ENCODE peak calls at places on chromosomes 12 and 14, in eight cellular contexts. M, C, X, J, N, K, A and S are unnamed samples.
A peak's percentile ranks its signal among the peaks of the same experiment; 100 is the strongest.

GRCh38 chr14:99674064-99674650 is 9.9 kb upstream of the CYP46A1 start:
- DNase-seq in M (no peak), X (no peak), C (no peak), N (peak; percentile 15), J (no peak), K (no peak), A (no peak), S (no peak)

GRCh38 chr12:94280063-94280462 is 131.7 kb downstream of the PLXNC1 start:
- DNase-seq in N (no peak), X (no peak), J (no peak), C (no peak), K (no peak), M (no peak), A (no peak), S (no peak)

GRCh38 chr12:51980051-51980808 is 26.5 kb upstream of the TAMALIN start:
- DNase-seq in N (peak; percentile 56), X (peak; percentile 84), A (no peak), K (peak; percentile 72), M (peak; percentile 51), J (peak; percentile 71), C (peak; percentile 55), S (peak; percentile 53)

GRCh38 chr12:110733089-110733715 is 9.5 kb downstream of the PPP1CC start:
- DNase-seq in N (no peak), X (no peak), A (no peak), K (no peak), M (no peak), C (no peak), J (no peak), S (no peak)

GRCh38 chr12:15662303-15662980 is 126.7 kb downstream of the EPS8 start:
- DNase-seq in J (no peak), M (no peak), C (no peak), X (peak; percentile 61), N (no peak), K (no peak), A (peak; percentile 65), S (no peak)

GRCh38 chr14:56247495-56248087 is 129.4 kb downstream of the PELI2 start:
- DNase-seq in M (no peak), X (peak; percentile 48), J (no peak), A (no peak), N (no peak), C (no peak), K (no peak), S (no peak)

GRCh38 chr14:86781111-86781510 is 1211.9 kb downstream of the GALC start:
- DNase-seq in K (no peak), J (no peak), C (no peak), N (no peak), X (no peak), M (no peak), A (no peak), S (no peak)

GRCh38 chr12:79706156-79706555 is 15.4 kb upstream of the PAWR start:
- DNase-seq in K (no peak), X (no peak), J (no peak), A (no peak), C (no peak), N (no peak), M (no peak), S (no peak)

GRCh38 chr14:90023176-90023896 is 38.5 kb upstream of the KCNK13 start:
- DNase-seq in J (no peak), C (no peak), M (no peak), X (no peak), N (no peak), A (no peak), K (no peak), S (no peak)

GRCh38 chr12:88029093-88029665 is at the start of gene C12orf50:
- DNase-seq in X (no peak), A (no peak), K (no peak), M (no peak), J (no peak), N (no peak), C (no peak), S (no peak)

DNA sequence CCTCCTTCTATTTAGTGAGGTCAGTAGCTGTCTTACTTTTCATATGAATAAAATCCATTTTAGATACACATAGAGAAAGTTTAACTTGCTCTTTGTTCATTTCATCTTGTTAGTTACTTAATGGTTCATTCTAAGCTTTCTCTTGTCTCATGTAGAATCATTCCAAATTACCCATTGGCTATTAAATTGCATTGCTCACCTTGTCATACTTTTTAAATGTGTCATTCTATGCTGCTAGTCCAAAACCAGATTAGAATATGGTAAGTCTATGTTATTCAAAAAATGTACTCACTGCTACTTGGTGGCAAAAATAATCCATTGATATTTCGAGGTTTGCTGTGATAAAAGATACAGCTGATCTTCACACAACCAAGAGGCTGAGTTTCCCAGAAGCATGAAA is 3.0 kb downstream of the C12orf50 start:
- DNase-seq in J (no peak), K (no peak), C (no peak), X (no peak), M (no peak), A (no peak), N (no peak), S (no peak)
- H3K27me3 ChIP-seq in J (no peaks in the 10 kb centered on the region), K (no peaks in the 10 kb centered on the region), C (no peaks in the 10 kb centered on the region), X (no peaks in the 10 kb centered on the region), M (no peaks in the 10 kb centered on the region), A (no peaks in the 10 kb centered on the region), N (no peaks in the 10 kb centered on the region), S (no peaks in the 10 kb centered on the region)

GRCh38 chr14:98231210-98231609 is 1040.8 kb downstream of the BCL11B start:
- DNase-seq in J (no peak), N (no peak), K (no peak), M (no peak), A (no peak), X (no peak), C (no peak), S (no peak)
- H3K27me3 ChIP-seq in J (no peaks in the 10 kb centered on the region), N (no peaks in the 10 kb centered on the region), K (no peaks in the 10 kb centered on the region), M (no peaks in the 10 kb centered on the region), A (no peaks in the 10 kb centered on the region), X (no peaks in the 10 kb centered on the region), C (no peaks in the 10 kb centered on the region), S (no peaks in the 10 kb centered on the region)

GRCh38 chr14:23579311-23579630 is 681 bp upstream of the JPH4 start:
- DNase-seq in C (no peak), M (no peak), N (no peak), A (no peak), X (no peak), K (no peak), J (no peak), S (no peak)

GRCh38 chr14:23579739-23580138 is 1.1 kb upstream of the JPH4 start:
- DNase-seq in K (no peak), N (no peak), X (no peak), C (no peak), A (no peak), M (no peak), J (no peak), S (no peak)

GRCh38 chr14:23580948-23581281 is 2.3 kb upstream of the JPH4 start:
- DNase-seq in N (no peak), X (no peak), C (no peak), A (no peak), K (no peak), M (no peak), J (no peak), S (no peak)

GRCh38 chr14:23578560-23579310 is at the start of gene JPH4:
- DNase-seq in K (no peak), X (no peak), A (no peak), C (no peak), J (no peak), M (no peak), N (no peak), S (no peak)

DNA sequence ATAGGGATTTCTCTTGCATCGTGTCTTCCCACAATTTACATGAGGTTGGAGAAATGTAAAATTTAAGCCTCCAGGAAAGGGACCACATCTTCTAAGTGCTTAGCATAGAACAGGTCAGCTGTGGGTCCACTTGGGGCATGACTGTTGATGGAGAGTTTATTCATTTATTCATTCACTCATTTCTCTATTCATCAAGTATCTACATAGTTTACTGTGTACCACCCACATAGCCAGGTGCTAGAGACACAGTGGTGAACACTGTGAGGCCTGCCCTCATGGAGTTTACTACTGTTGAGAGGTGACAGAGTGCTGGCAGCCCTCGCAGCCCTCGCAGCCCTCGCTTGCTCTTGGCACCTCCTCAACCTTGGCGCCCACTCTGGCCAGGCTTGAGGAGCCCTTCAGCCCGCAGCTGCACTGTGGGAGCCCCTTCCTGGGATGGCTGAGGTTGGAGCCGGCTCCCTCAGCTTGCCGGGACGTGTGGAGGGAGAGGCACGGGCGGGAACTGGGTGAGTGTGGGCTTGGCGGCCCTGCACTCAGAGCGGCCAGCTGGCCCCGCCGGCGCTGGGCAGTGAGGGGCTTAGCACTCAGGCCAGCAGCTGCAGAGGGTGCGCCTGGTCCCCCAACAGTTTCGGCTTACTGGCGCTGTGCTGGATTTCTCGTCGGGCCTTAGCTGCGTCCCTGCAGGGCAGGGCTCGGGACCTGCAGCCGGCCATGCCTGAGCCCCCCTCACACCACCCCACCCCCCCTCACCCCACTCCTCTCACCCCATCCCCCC is 1.7 kb upstream of the JPH4 start:
- DNase-seq in C (no peak), M (no peak), J (no peak), N (no peak), X (no peak), A (no peak), K (no peak), S (no peak)
- H3K27me3 ChIP-seq in C (peaks cover 39% of the 10 kb centered on the region), M (no peaks in the 10 kb centered on the region), J (peaks cover 21% of the 10 kb centered on the region), N (no peaks in the 10 kb centered on the region), X (peaks cover 42% of the 10 kb centered on the region), A (peaks cover 51% of the 10 kb centered on the region), K (no peaks in the 10 kb centered on the region), S (peaks cover 36% of the 10 kb centered on the region)

GRCh38 chr14:36513451-36514277 is 6.4 kb downstream of the NKX2-1 start:
- DNase-seq in X (no peak), C (no peak), J (no peak), N (no peak), M (no peak), K (no peak), A (no peak), S (no peak)
- H3K27me3 ChIP-seq in X (peaks cover 95% of the 10 kb centered on the region), C (peaks cover 59% of the 10 kb centered on the region), J (peaks cover 18% of the 10 kb centered on the region), N (no peaks in the 10 kb centered on the region), M (no peaks in the 10 kb centered on the region), K (no peaks in the 10 kb centered on the region), A (peaks cover 90% of the 10 kb centered on the region), S (peaks cover 37% of the 10 kb centered on the region)

GRCh38 chr14:105203701-105204100 is 22.6 kb upstream of the NUDT14 start:
- DNase-seq in X (no peak), N (no peak), K (no peak), M (no peak), J (no peak), A (no peak), C (no peak), S (no peak)
- H3K27me3 ChIP-seq in X (no peaks in the 10 kb centered on the region), N (no peaks in the 10 kb centered on the region), K (no peaks in the 10 kb centered on the region), M (no peaks in the 10 kb centered on the region), J (no peaks in the 10 kb centered on the region), A (peaks cover 10% of the 10 kb centered on the region), C (no peaks in the 10 kb centered on the region), S (no peaks in the 10 kb centered on the region)

DNA sequence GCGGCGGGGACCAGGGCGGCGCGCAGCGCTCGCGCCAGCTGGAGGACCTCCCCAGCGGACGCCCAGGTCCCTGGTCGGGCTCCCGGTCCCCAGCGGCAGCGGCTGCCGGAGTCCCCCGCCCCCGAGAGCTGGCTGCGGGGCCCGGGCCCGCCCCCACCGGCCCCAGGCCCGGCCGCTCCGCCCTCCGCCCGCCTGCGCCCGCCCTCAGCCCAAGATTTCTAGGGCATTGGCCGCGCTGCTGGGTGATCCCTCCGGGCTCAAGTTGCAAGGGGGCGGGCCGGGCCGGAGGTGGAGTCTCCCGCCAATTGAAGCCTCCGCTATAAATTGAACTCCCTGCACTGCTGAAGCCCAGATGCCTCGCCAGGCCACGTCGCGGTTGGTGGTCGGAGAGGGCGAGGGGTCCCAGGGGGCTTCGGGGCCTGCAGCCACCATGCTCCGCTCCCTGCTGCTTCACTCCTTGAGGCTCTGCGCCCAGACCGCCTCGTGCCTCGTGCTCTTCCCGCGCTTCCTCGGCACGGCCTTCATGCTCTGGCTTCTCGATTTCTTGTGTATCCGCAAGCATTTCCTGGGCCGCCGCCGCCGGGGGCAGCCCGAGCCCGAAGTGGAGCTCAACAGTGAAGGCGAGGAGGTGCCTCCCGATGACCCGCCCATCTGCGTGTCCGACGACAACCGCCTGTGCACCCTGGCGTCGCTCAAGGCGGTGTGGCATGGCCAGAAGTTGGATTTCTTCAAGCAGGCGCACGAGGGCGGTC is at the start of gene DIO3:
- DNase-seq in C (peak; percentile 26), A (no peak), J (no peak), N (no peak), K (no peak), X (no peak), M (peak; percentile 34), S (no peak)
- H3K27me3 ChIP-seq in C (peaks cover 37% of the 10 kb centered on the region), A (peaks cover 82% of the 10 kb centered on the region), J (peaks cover 13% of the 10 kb centered on the region), N (no peaks in the 10 kb centered on the region), K (peaks cover 5% of the 10 kb centered on the region), X (peaks cover 69% of the 10 kb centered on the region), M (no peaks in the 10 kb centered on the region), S (peaks cover 13% of the 10 kb centered on the region)